ENCODE peak calls at places on chromosomes 1 and 21, in five cellular contexts. X is left ventricle myocardium inferior, J is BJ, Q is colonic mucosa, D is tibial nerve. Z is an unnamed sample.
A peak's percentile ranks its signal among the peaks of the same experiment; 100 is the strongest.

GRCh38 chr1:155003766-155004351 is 1.3 kb downstream of the ZBTB7B start:
- DNase-seq in J (no peak), D (no peak), X (peak; percentile 80), Q (peak; percentile 81), Z (peak; percentile 78)

GRCh38 chr21:19400223-19400770 is 996.7 kb upstream of the TMPRSS15 start:
- DNase-seq in Q (no peak), X (no peak), D (no peak), J (no peak), Z (no peak)

GRCh38 chr1:206836111-206836510 is 29.3 kb upstream of the IL20 start:
- DNase-seq in D (no peak), J (peak; percentile 42), Q (no peak), X (no peak), Z (no peak)

GRCh38 chr1:195979646-195980045 is 628.6 kb downstream of the KCNT2 start:
- DNase-seq in D (no peak), X (no peak), Q (no peak), J (no peak), Z (no peak)

GRCh38 chr1:7303554-7304347 is 467.3 kb upstream of the VAMP3 start:
- DNase-seq in X (no peak), Q (peak; percentile 3), J (no peak), D (no peak), Z (no peak)

GRCh38 chr1:197750366-197750765 is 24.9 kb downstream of the DENND1B start:
- DNase-seq in D (no peak), X (no peak), J (no peak), Q (no peak), Z (no peak)

GRCh38 chr1:55070291-55070690 is 30.9 kb downstream of the PCSK9 start:
- DNase-seq in Q (no peak), D (no peak), X (no peak), J (no peak), Z (no peak)

GRCh38 chr1:224929335-224930237 is at the start of gene DNAH14:
- DNase-seq in D (no peak), Q (peak; percentile 85), J (peak; percentile 17), X (peak; percentile 52), Z (peak; percentile 96)

GRCh38 chr1:164311376-164311775 is 247.6 kb upstream of the PBX1 start:
- DNase-seq in J (no peak), Q (no peak), X (no peak), D (no peak), Z (no peak)

GRCh38 chr1:30839827-30840359 is 68.7 kb downstream of the SDC3 start:
- DNase-seq in X (no peak), D (no peak), Q (no peak), J (no peak), Z (no peak)

GRCh38 chr1:247347395-247348222 is 15.9 kb upstream of the ZNF496 start:
- DNase-seq in D (no peak), J (no peak), Q (no peak), X (peak; percentile 24), Z (no peak)

GRCh38 chr21:38921511-38922215 is 115.9 kb downstream of the ETS2 start:
- DNase-seq in X (no peak), J (no peak), Q (peak; percentile 59), D (no peak), Z (no peak)

GRCh38 chr1:149931212-149931805 is 3.7 kb upstream of the SF3B4 start:
- DNase-seq in D (no peak), X (no peak), Q (no peak), J (no peak), Z (no peak)

GRCh38 chr1:64471218-64471719 is 1.3 kb downstream of the CACHD1 start:
- DNase-seq in Q (peak; percentile 39), D (no peak), J (no peak), X (peak; percentile 25), Z (peak; percentile 27)

GRCh38 chr1:30417001-30417700 is 306.2 kb downstream of the MATN1 start:
- DNase-seq in D (peak; percentile 1), Q (no peak), J (no peak), X (no peak), Z (no peak)

GRCh38 chr1:1292851-1293250 is 12.6 kb downstream of the SCNN1D start:
- DNase-seq in D (no peak), X (no peak), J (no peak), Q (no peak), Z (no peak)

DNA sequence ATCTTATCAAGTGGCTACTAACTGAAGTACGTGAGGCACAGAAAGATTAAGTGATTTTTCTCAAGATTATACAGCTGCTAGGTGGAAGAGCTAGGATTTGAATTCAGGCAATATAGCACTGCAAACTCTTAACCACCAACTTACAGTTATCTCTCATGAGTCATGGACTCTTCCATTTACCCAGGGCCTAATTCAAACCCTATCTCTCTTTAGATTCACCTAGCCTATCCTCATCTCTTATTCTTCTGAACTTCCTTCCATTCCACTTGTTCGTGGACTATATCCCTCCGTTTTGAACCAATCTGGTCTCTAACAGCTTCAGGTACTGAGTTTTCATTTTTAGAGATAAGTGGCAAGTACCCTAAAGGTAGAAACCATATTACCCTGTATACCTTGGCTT is 92.8 kb upstream of the DMRTA2 start:
- DNase-seq in J (no peak), Q (no peak), D (no peak), X (no peak), Z (no peak)
- TF ChIP-seq CTCF in J (no peak), Q (no peak), D (no peak), X (no peak), Z (no peak)

DNA sequence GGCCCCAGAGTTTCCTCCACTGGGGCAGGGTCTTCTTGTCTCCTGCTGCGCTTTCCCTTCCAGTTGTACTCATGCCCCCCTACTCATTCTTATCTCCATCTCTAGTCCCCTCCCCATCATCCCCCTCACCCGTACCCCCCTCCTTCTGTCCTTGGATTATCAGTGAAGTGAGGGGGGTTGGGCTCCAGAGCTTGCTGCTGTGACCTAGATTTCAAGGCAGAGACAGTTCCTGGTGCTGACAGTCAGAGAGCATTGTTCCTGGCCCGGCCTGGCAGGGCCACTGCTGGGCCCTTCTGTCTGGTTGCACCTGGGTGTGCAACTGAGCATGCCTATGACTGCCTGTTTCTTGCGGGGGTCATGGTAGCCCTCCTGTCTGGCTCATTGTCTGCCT is 4.5 kb downstream of the PEA15 start:
- DNase-seq in J (no peak), D (no peak), X (peak; percentile 67), Q (no peak), Z (no peak)
- TF ChIP-seq CTCF in J (no peak), D (no peak), X (no peak), Q (no peak), Z (no peak)

DNA sequence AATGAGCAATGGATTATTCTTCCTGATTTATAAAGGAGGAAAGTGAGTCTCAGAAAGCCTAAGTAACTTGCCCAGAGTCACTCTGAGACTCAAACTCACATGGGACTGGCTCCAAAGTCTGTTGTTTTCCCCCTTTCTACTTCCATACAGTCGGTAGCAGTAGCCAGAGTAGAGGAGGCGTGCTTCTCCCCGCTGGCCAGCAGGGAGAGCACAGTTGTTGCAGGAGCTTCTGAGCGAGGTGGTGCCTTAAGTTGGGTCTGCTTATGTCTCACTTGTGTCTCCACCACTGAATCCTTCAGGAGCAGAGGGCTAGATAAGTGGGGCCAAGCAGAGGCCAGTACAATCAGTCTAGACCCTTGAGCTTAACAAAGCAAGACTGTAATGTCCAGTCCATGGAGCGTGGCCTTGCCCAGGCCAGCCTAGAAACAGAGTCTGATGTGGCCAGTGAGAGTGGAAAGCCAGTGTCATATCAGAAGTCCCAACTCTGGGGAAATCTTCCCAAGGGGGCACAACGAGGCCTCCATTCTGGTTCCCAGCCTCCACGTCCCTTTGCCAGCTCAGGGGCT is 181.9 kb downstream of the ZSCAN20 start:
- DNase-seq in D (no peak), Q (no peak), J (no peak), X (no peak), Z (peak; percentile 18)
- TF ChIP-seq CTCF in D (no peak), Q (peak; percentile 20), J (peak; percentile 69), X (peak; percentile 37), Z (no peak)

GRCh38 chr1:223244366-223245103 is 101.5 kb upstream of the TLR5 start:
- DNase-seq in Q (no peak), D (no peak), X (no peak), J (no peak), Z (peak; percentile 43)
- TF ChIP-seq CTCF in Q (no peak), D (no peak), X (peak; percentile 59), J (peak; percentile 17), Z (no peak)

GRCh38 chr1:22708777-22709176 is 1.9 kb upstream of the EPHB2 start:
- DNase-seq in Q (no peak), J (no peak), X (no peak), D (no peak), Z (no peak)

GRCh38 chr1:22710688-22711024 is at the start of gene EPHB2:
- DNase-seq in D (no peak), Q (peak; percentile 63), X (peak; percentile 34), J (no peak), Z (peak; percentile 46)

GRCh38 chr1:22711071-22711470 is 432 bp downstream of the EPHB2 start:
- DNase-seq in X (no peak), J (no peak), Q (no peak), D (no peak), Z (no peak)

GRCh38 chr1:22709891-22710687 is 550 bp upstream of the EPHB2 start:
- DNase-seq in D (peak; percentile 43), J (no peak), X (peak; percentile 65), Q (peak; percentile 79), Z (peak; percentile 58)

GRCh38 chr1:22709227-22709626 is 1.4 kb upstream of the EPHB2 start:
- DNase-seq in J (no peak), Q (no peak), X (no peak), D (no peak), Z (peak; percentile 17)
- TF ChIP-seq CTCF in J (no peak), Q (peak; percentile 18), X (no peak), D (no peak), Z (no peak)

GRCh38 chr1:179003474-179004066 is 22.1 kb upstream of the FAM20B start:
- DNase-seq in X (no peak), J (no peak), Q (no peak), D (no peak), Z (no peak)

GRCh38 chr1:179001451-179001850 is 24.2 kb upstream of the FAM20B start:
- DNase-seq in J (no peak), X (no peak), Q (no peak), D (no peak), Z (no peak)

GRCh38 chr1:178999061-178999460 is 26.6 kb upstream of the FAM20B start:
- DNase-seq in X (no peak), J (no peak), Q (no peak), D (no peak), Z (no peak)

GRCh38 chr1:178998295-178998694 is 27.4 kb upstream of the FAM20B start:
- DNase-seq in Q (no peak), J (no peak), X (no peak), D (no peak), Z (no peak)

GRCh38 chr1:179002552-179003345 is 22.9 kb upstream of the FAM20B start:
- DNase-seq in D (peak; percentile 96), Q (peak; percentile 87), J (no peak), X (peak; percentile 77), Z (peak; percentile 88)
- TF ChIP-seq CTCF in D (peak; percentile 97), Q (peak; percentile 97), J (peak; percentile 92), X (peak; percentile 97), Z (peak; percentile 97)